ENCODE peak calls at places on chromosomes 16 and 17, in ten cellular contexts. One of them, this sample, is unnamed.

GRCh38 chr16:72939247-72939646 is 108.7 kb downstream of the ZFHX3 start:
- DNase-seq in Peyer's patch: no peak
- DNase-seq in psoas muscle: no peak
- DNase-seq in RWPE2: no peak
- DNase-seq in cardiac muscle cell: no peak
- DNase-seq in adipocyte: no peak
- DNase-seq in tibial artery: peak
- DNase-seq in fibroblast of mammary gland: peak
- DNase-seq in AG04450: peak
- DNase-seq in mucosa of descending colon: no peak
- DNase-seq in this sample: peak

GRCh38 chr17:60165976-60166375 is 16.2 kb downstream of the CA4 start:
- DNase-seq in adipocyte: no peak
- DNase-seq in tibial artery: no peak
- DNase-seq in AG04450: no peak
- DNase-seq in Peyer's patch: no peak
- DNase-seq in mucosa of descending colon: peak
- DNase-seq in cardiac muscle cell: no peak
- DNase-seq in psoas muscle: no peak
- DNase-seq in fibroblast of mammary gland: no peak
- DNase-seq in RWPE2: no peak
- DNase-seq in this sample: no peak

GRCh38 chr17:10741416-10742140 is 11.8 kb upstream of the TMEM220 start:
- DNase-seq in fibroblast of mammary gland: no peak
- DNase-seq in mucosa of descending colon: no peak
- DNase-seq in RWPE2: no peak
- DNase-seq in psoas muscle: no peak
- DNase-seq in adipocyte: no peak
- DNase-seq in cardiac muscle cell: no peak
- DNase-seq in AG04450: no peak
- DNase-seq in Peyer's patch: no peak
- DNase-seq in tibial artery: no peak
- DNase-seq in this sample: no peak

GRCh38 chr17:13728751-13729150 is 127.0 kb upstream of the HS3ST3A1 start:
- DNase-seq in psoas muscle: no peak
- DNase-seq in Peyer's patch: no peak
- DNase-seq in cardiac muscle cell: no peak
- DNase-seq in fibroblast of mammary gland: peak
- DNase-seq in AG04450: no peak
- DNase-seq in mucosa of descending colon: no peak
- DNase-seq in tibial artery: no peak
- DNase-seq in adipocyte: no peak
- DNase-seq in RWPE2: no peak
- DNase-seq in this sample: no peak

GRCh38 chr17:9887521-9887920 is 17.6 kb downstream of the RCVRN start:
- DNase-seq in psoas muscle: no peak
- DNase-seq in adipocyte: no peak
- DNase-seq in mucosa of descending colon: no peak
- DNase-seq in Peyer's patch: no peak
- DNase-seq in AG04450: no peak
- DNase-seq in tibial artery: no peak
- DNase-seq in fibroblast of mammary gland: no peak
- DNase-seq in RWPE2: no peak
- DNase-seq in cardiac muscle cell: no peak
- DNase-seq in this sample: no peak

GRCh38 chr16:71341881-71342280 is 16.6 kb upstream of the CALB2 start:
- DNase-seq in psoas muscle: no peak
- DNase-seq in tibial artery: no peak
- DNase-seq in fibroblast of mammary gland: no peak
- DNase-seq in AG04450: no peak
- DNase-seq in mucosa of descending colon: no peak
- DNase-seq in Peyer's patch: no peak
- DNase-seq in RWPE2: no peak
- DNase-seq in adipocyte: no peak
- DNase-seq in cardiac muscle cell: no peak
- DNase-seq in this sample: no peak

GRCh38 chr16:10343124-10343760 is 42.6 kb upstream of the ATF7IP2 start:
- DNase-seq in adipocyte: no peak
- DNase-seq in mucosa of descending colon: no peak
- DNase-seq in RWPE2: no peak
- DNase-seq in AG04450: no peak
- DNase-seq in cardiac muscle cell: peak
- DNase-seq in psoas muscle: no peak
- DNase-seq in Peyer's patch: no peak
- DNase-seq in tibial artery: no peak
- DNase-seq in fibroblast of mammary gland: no peak
- DNase-seq in this sample: no peak

GRCh38 chr16:86928517-86929148 is 350.3 kb downstream of the FOXL1 start:
- DNase-seq in Peyer's patch: no peak
- DNase-seq in RWPE2: no peak
- DNase-seq in tibial artery: no peak
- DNase-seq in fibroblast of mammary gland: peak
- DNase-seq in psoas muscle: no peak
- DNase-seq in AG04450: no peak
- DNase-seq in mucosa of descending colon: no peak
- DNase-seq in adipocyte: no peak
- DNase-seq in cardiac muscle cell: peak
- DNase-seq in this sample: peak

GRCh38 chr17:45132569-45133463 is 501 bp upstream of the PLCD3 start:
- DNase-seq in Peyer's patch: peak
- DNase-seq in cardiac muscle cell: peak
- DNase-seq in tibial artery: peak
- DNase-seq in AG04450: no peak
- DNase-seq in RWPE2: peak
- DNase-seq in adipocyte: peak
- DNase-seq in fibroblast of mammary gland: peak
- DNase-seq in psoas muscle: peak
- DNase-seq in mucosa of descending colon: peak
- DNase-seq in this sample: peak

GRCh38 chr16:81595676-81596292 is 151.2 kb downstream of the CMIP start:
- DNase-seq in cardiac muscle cell: no peak
- DNase-seq in tibial artery: no peak
- DNase-seq in fibroblast of mammary gland: no peak
- DNase-seq in adipocyte: peak
- DNase-seq in RWPE2: no peak
- DNase-seq in psoas muscle: no peak
- DNase-seq in AG04450: no peak
- DNase-seq in Peyer's patch: no peak
- DNase-seq in mucosa of descending colon: no peak
- DNase-seq in this sample: no peak

GRCh38 chr16:30649725-30650368 is 913 bp upstream of the PRR14 start:
- DNase-seq in tibial artery: no peak
- DNase-seq in adipocyte: no peak
- DNase-seq in fibroblast of mammary gland: no peak
- DNase-seq in psoas muscle: no peak
- DNase-seq in cardiac muscle cell: no peak
- DNase-seq in RWPE2: no peak
- DNase-seq in AG04450: no peak
- DNase-seq in mucosa of descending colon: peak
- DNase-seq in Peyer's patch: no peak
- DNase-seq in this sample: no peak

GRCh38 chr16:83996481-83997252 is 28.6 kb downstream of the NECAB2 start:
- DNase-seq in cardiac muscle cell: no peak
- DNase-seq in Peyer's patch: no peak
- DNase-seq in tibial artery: no peak
- DNase-seq in fibroblast of mammary gland: no peak
- DNase-seq in AG04450: no peak
- DNase-seq in adipocyte: no peak
- DNase-seq in psoas muscle: no peak
- DNase-seq in mucosa of descending colon: no peak
- DNase-seq in RWPE2: no peak
- DNase-seq in this sample: no peak

GRCh38 chr17:19743101-19744100 is 4.7 kb downstream of the ALDH3A1 start:
- DNase-seq in psoas muscle: no peak
- DNase-seq in RWPE2: peak
- DNase-seq in AG04450: no peak
- DNase-seq in Peyer's patch: no peak
- DNase-seq in cardiac muscle cell: no peak
- DNase-seq in mucosa of descending colon: peak
- DNase-seq in tibial artery: peak
- DNase-seq in fibroblast of mammary gland: no peak
- DNase-seq in adipocyte: no peak
- DNase-seq in this sample: no peak

GRCh38 chr17:19742495-19742894 is 5.6 kb downstream of the ALDH3A1 start:
- DNase-seq in RWPE2: no peak
- DNase-seq in Peyer's patch: no peak
- DNase-seq in tibial artery: peak
- DNase-seq in mucosa of descending colon: no peak
- DNase-seq in psoas muscle: no peak
- DNase-seq in fibroblast of mammary gland: no peak
- DNase-seq in cardiac muscle cell: no peak
- DNase-seq in adipocyte: no peak
- DNase-seq in AG04450: no peak
- DNase-seq in this sample: no peak

GRCh38 chr17:19744922-19745757 is 3.0 kb downstream of the ALDH3A1 start:
- DNase-seq in mucosa of descending colon: peak
- DNase-seq in AG04450: no peak
- DNase-seq in RWPE2: no peak
- DNase-seq in Peyer's patch: peak
- DNase-seq in adipocyte: peak
- DNase-seq in cardiac muscle cell: peak
- DNase-seq in psoas muscle: peak
- DNase-seq in fibroblast of mammary gland: peak
- DNase-seq in tibial artery: peak
- DNase-seq in this sample: peak

GRCh38 chr17:19746517-19746916 is 1.6 kb downstream of the ALDH3A1 start:
- DNase-seq in mucosa of descending colon: no peak
- DNase-seq in psoas muscle: no peak
- DNase-seq in Peyer's patch: no peak
- DNase-seq in cardiac muscle cell: no peak
- DNase-seq in RWPE2: no peak
- DNase-seq in adipocyte: no peak
- DNase-seq in tibial artery: no peak
- DNase-seq in AG04450: no peak
- DNase-seq in fibroblast of mammary gland: no peak
- DNase-seq in this sample: no peak

DNA sequence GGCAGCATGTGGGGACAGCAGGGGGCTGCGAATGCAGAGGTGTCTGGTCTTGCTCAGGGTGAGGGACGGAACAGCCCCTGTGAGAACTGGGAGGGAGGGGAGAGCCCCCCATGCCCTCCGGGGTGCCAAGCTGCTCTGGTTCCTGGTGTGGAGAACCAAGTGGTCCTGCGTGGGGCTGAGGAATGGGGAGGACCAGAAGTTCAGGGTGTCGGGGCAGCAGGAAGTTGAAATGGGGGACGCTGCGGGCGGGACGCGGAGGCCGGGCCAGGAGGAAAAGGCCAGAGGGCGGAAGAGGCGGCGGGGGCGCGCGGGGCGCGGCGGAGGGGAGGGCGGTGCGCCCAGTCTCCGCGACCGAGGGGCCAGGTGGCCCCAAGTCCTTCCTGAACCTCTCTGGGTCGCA is 3.6 kb downstream of the ALDH3A1 start:
- DNase-seq in psoas muscle: no peak
- DNase-seq in mucosa of descending colon: peak
- DNase-seq in cardiac muscle cell: no peak
- DNase-seq in adipocyte: no peak
- DNase-seq in RWPE2: no peak
- DNase-seq in Peyer's patch: no peak
- DNase-seq in tibial artery: no peak
- DNase-seq in AG04450: no peak
- DNase-seq in fibroblast of mammary gland: no peak
- DNase-seq in this sample: no peak
- H3K4me3 ChIP-seq in psoas muscle: peak
- H3K4me3 ChIP-seq in mucosa of descending colon: no peak
- H3K4me3 ChIP-seq in cardiac muscle cell: peak
- H3K4me3 ChIP-seq in adipocyte: no peak
- H3K4me3 ChIP-seq in RWPE2: no peak
- H3K4me3 ChIP-seq in Peyer's patch: peak
- H3K4me3 ChIP-seq in tibial artery: peak
- H3K4me3 ChIP-seq in AG04450: peak
- H3K4me3 ChIP-seq in fibroblast of mammary gland: peak
- H3K4me3 ChIP-seq in this sample: peak

GRCh38 chr16:17343028-17343427 is 127.7 kb downstream of the XYLT1 start:
- DNase-seq in cardiac muscle cell: no peak
- DNase-seq in Peyer's patch: peak
- DNase-seq in psoas muscle: no peak
- DNase-seq in adipocyte: no peak
- DNase-seq in mucosa of descending colon: peak
- DNase-seq in RWPE2: no peak
- DNase-seq in AG04450: no peak
- DNase-seq in fibroblast of mammary gland: no peak
- DNase-seq in tibial artery: peak
- DNase-seq in this sample: no peak
- H3K4me3 ChIP-seq in cardiac muscle cell: no peak
- H3K4me3 ChIP-seq in Peyer's patch: no peak
- H3K4me3 ChIP-seq in psoas muscle: no peak
- H3K4me3 ChIP-seq in adipocyte: no peak
- H3K4me3 ChIP-seq in mucosa of descending colon: no peak
- H3K4me3 ChIP-seq in RWPE2: no peak
- H3K4me3 ChIP-seq in AG04450: no peak
- H3K4me3 ChIP-seq in fibroblast of mammary gland: no peak
- H3K4me3 ChIP-seq in tibial artery: no peak
- H3K4me3 ChIP-seq in this sample: no peak

DNA sequence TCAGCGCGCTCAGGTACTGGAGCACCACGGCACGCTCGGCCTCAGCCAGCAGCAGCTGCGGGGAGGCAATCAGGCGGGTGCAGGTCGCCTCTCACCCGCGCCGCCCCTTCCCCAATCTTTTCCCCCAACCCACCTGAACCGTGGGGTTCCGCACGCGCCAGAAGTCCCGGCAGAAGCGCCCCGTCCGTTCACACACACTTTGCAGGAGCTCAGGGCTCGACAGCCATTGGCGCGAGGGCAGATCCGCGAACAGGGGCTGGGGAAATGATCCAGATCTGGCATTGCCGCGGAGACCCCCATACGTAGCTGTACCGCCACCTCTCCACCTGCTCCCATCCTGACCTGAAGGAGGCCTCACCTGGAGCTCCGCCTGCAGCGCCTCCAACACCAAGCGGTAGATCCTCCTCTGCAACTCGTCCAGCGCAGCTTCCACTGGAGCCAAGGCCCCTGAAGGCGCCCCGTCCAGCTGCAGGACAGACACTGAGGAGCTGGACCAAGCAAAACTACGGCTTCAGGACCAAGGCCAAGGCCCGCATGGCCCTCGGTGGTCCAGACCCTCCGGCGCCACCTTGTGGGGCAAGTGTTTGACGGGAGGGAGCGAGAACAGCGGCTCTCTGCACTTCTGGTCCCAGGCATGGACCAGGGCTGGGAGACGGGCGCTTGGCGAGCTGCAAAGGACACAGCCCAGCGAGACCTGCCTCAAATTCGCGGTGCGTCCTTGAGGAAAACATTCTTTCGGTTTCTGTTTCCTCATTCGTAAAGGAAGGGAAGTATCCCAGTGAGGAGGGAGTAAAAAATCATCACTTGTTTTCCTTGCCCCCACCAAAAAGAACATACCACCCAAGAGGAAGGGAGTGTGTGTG is 1.5 kb upstream of the MATCAP1 start:
- DNase-seq in mucosa of descending colon: peak
- DNase-seq in AG04450: peak
- DNase-seq in Peyer's patch: peak
- DNase-seq in adipocyte: peak
- DNase-seq in cardiac muscle cell: peak
- DNase-seq in tibial artery: peak
- DNase-seq in RWPE2: peak
- DNase-seq in fibroblast of mammary gland: peak
- DNase-seq in psoas muscle: peak
- DNase-seq in this sample: peak
- H3K4me3 ChIP-seq in mucosa of descending colon: no peak
- H3K4me3 ChIP-seq in AG04450: peak
- H3K4me3 ChIP-seq in Peyer's patch: peak
- H3K4me3 ChIP-seq in adipocyte: peak
- H3K4me3 ChIP-seq in cardiac muscle cell: no peak
- H3K4me3 ChIP-seq in tibial artery: peak
- H3K4me3 ChIP-seq in RWPE2: no peak
- H3K4me3 ChIP-seq in fibroblast of mammary gland: no peak
- H3K4me3 ChIP-seq in psoas muscle: peak
- H3K4me3 ChIP-seq in this sample: no peak

GRCh38 chr17:41792835-41793748 is 6.6 kb upstream of the JUP start:
- DNase-seq in AG04450: no peak
- DNase-seq in adipocyte: peak
- DNase-seq in fibroblast of mammary gland: no peak
- DNase-seq in mucosa of descending colon: peak
- DNase-seq in cardiac muscle cell: peak
- DNase-seq in Peyer's patch: no peak
- DNase-seq in tibial artery: no peak
- DNase-seq in psoas muscle: no peak
- DNase-seq in RWPE2: peak
- DNase-seq in this sample: peak
- H3K4me3 ChIP-seq in AG04450: no peak
- H3K4me3 ChIP-seq in adipocyte: no peak
- H3K4me3 ChIP-seq in fibroblast of mammary gland: no peak
- H3K4me3 ChIP-seq in mucosa of descending colon: no peak
- H3K4me3 ChIP-seq in cardiac muscle cell: peak
- H3K4me3 ChIP-seq in Peyer's patch: peak
- H3K4me3 ChIP-seq in tibial artery: no peak
- H3K4me3 ChIP-seq in psoas muscle: no peak
- H3K4me3 ChIP-seq in RWPE2: no peak
- H3K4me3 ChIP-seq in this sample: no peak